ENCODE peak calls at places on chromosomes 2 and 18, in nine cellular contexts. L is NCI-H1417; O is NCI-H1092; N is amniotic epithelial cell; B is AG08395; P is ACHN; U is stimulated activated CD4-positive, alpha-beta T cell treated with anti-CD3 and anti-CD28 coated beads, Interleukin-4, amount 100 ng/mL, for 48 hours; V is ELR; F is HCT116. A is an unnamed sample.

GRCh38 chr18:55405655-55406373 is 182.2 kb downstream of the TCF4 start:
- DNase-seq in P (peak), F (no peak), N (peak), U (no peak), L (peak), B (peak), V (peak), O (peak), A (no peak)

GRCh38 chr18:22558945-22559385 is 141.2 kb upstream of the CTAGE1 start:
- DNase-seq in L (no peak), N (peak), V (peak), F (no peak), P (peak), U (no peak), O (no peak), B (peak), A (no peak)

GRCh38 chr2:101831351-101831865 is 133.9 kb downstream of the MAP4K4 start:
- DNase-seq in O (no peak), P (peak), N (peak), B (peak), L (peak), F (peak), U (peak), V (peak), A (peak)

GRCh38 chr18:6543330-6543908 is 128.7 kb upstream of the L3MBTL4 start:
- DNase-seq in O (peak), B (peak), L (peak), V (peak), U (no peak), N (peak), F (no peak), P (peak), A (no peak)

GRCh38 chr2:30282081-30282480 is 50.7 kb downstream of the LBH start:
- DNase-seq in N (no peak), U (no peak), F (no peak), V (no peak), P (no peak), L (no peak), B (no peak), O (no peak), A (no peak)

GRCh38 chr18:5895886-5896740 is 791 bp upstream of the TMEM200C start:
- DNase-seq in B (no peak), O (no peak), F (no peak), P (peak), N (no peak), L (peak), V (no peak), U (no peak), A (no peak)

GRCh38 chr2:149989447-149990063 is 402.0 kb upstream of the MMADHC start:
- DNase-seq in O (no peak), U (no peak), L (no peak), B (peak), N (peak), P (no peak), F (no peak), V (peak), A (no peak)

GRCh38 chr2:10408649-10409579 is 39.2 kb downstream of the ODC1 start:
- DNase-seq in U (peak), O (peak), B (peak), L (peak), P (peak), V (peak), N (peak), F (peak), A (peak)

GRCh38 chr2:158725496-158725895 is 69.6 kb upstream of the DAPL1 start:
- DNase-seq in L (peak), N (no peak), O (peak), P (no peak), V (no peak), F (no peak), B (no peak), U (no peak), A (no peak)

GRCh38 chr2:85145116-85145820 is 12.1 kb downstream of the TCF7L1 start:
- DNase-seq in N (no peak), O (no peak), L (no peak), V (no peak), B (no peak), F (no peak), U (no peak), P (no peak), A (no peak)

GRCh38 chr2:175259164-175259563 is 77.7 kb upstream of the ATP5MC3 start:
- DNase-seq in F (no peak), N (no peak), P (no peak), L (no peak), U (no peak), B (no peak), V (no peak), O (no peak), A (no peak)

GRCh38 chr2:33077841-33078240 is 131.1 kb downstream of the LTBP1 start:
- DNase-seq in O (no peak), V (no peak), U (no peak), N (no peak), F (no peak), B (no peak), L (no peak), P (no peak), A (no peak)

GRCh38 chr2:156800781-156801366 is 364.7 kb downstream of the GPD2 start:
- DNase-seq in P (no peak), F (no peak), O (peak), L (no peak), U (no peak), N (no peak), B (no peak), V (no peak), A (no peak)

GRCh38 chr2:113977660-113978523 is 88.0 kb downstream of the ACTR3 start:
- DNase-seq in L (peak), V (peak), B (peak), P (peak), O (no peak), U (no peak), F (peak), N (peak), A (no peak)

GRCh38 chr2:42706836-42707235 is 57.1 kb downstream of the OXER1 start:
- DNase-seq in P (no peak), V (no peak), N (peak), F (no peak), O (no peak), U (no peak), B (no peak), L (no peak), A (no peak)

GRCh38 chr2:20224191-20224715 is 677 bp downstream of the SDC1 start:
- DNase-seq in O (no peak), N (no peak), F (no peak), P (peak), U (no peak), B (no peak), L (peak), V (peak), A (no peak)